ENCODE peak calls at places on chromosomes 13 and 19, in eight cellular contexts. T, D, E, J, W, V, U and N are unnamed samples.

GRCh38 chr13:44969858-44970484 is 19.3 kb downstream of the NUFIP1 start:
- DNase-seq in T (peak), D (peak), E (no peak), J (no peak), W (peak), V (no peak), U (peak), N (no peak)

GRCh38 chr13:42477588-42478190 is 96.3 kb upstream of the TNFSF11 start:
- DNase-seq in T (peak), D (no peak), E (peak), J (no peak), W (peak), V (no peak), U (peak), N (no peak)

GRCh38 chr19:2055871-2056809 is 5.1 kb upstream of the MKNK2 start:
- DNase-seq in T (peak), D (peak), E (peak), J (no peak), W (peak), V (peak), U (peak), N (no peak)

GRCh38 chr19:7337380-7338194 is 11.2 kb upstream of the ARHGEF18 start:
- DNase-seq in T (no peak), D (no peak), E (no peak), J (no peak), W (no peak), V (no peak), U (no peak), N (no peak)

GRCh38 chr13:18954254-18954653 is 227.4 kb downstream of the TUBA3C start:
- DNase-seq in T (no peak), D (no peak), E (no peak), J (no peak), W (no peak), V (no peak), U (no peak), N (no peak)

GRCh38 chr19:1251503-1252220 is 3.3 kb downstream of the MIDN start:
- DNase-seq in T (no peak), D (no peak), E (peak), J (no peak), W (no peak), V (peak), U (no peak), N (no peak)

GRCh38 chr13:33147832-33148231 is 131.6 kb downstream of the KL start:
- DNase-seq in T (no peak), D (no peak), E (no peak), J (no peak), W (no peak), V (no peak), U (no peak), N (no peak)

GRCh38 chr19:15640294-15640903 is at the start of gene CYP4F3:
- DNase-seq in T (no peak), D (no peak), E (peak), J (no peak), W (peak), V (peak), U (peak), N (no peak)

GRCh38 chr13:39446865-39447264 is 156.1 kb downstream of the LHFPL6 start:
- DNase-seq in T (no peak), D (no peak), E (no peak), J (no peak), W (no peak), V (no peak), U (no peak), N (no peak)

GRCh38 chr19:19021115-19021514 is 12.2 kb downstream of the SUGP2 start:
- DNase-seq in T (peak), D (no peak), E (no peak), J (no peak), W (peak), V (no peak), U (no peak), N (no peak)

GRCh38 chr19:492091-492531 is 4.2 kb upstream of the MADCAM1 start:
- DNase-seq in T (no peak), D (no peak), E (no peak), J (no peak), W (no peak), V (no peak), U (no peak), N (no peak)

GRCh38 chr13:70128098-70128497 is 19.8 kb upstream of the KLHL1 start:
- DNase-seq in T (no peak), D (no peak), E (no peak), J (no peak), W (no peak), V (no peak), U (no peak), N (no peak)

GRCh38 chr19:1070576-1070930 is 3.6 kb downstream of the ARHGAP45 start:
- DNase-seq in T (no peak), D (no peak), E (no peak), J (no peak), W (no peak), V (no peak), U (no peak), N (no peak)

GRCh38 chr13:40452741-40453665 is 213.4 kb downstream of the FOXO1 start:
- DNase-seq in T (peak), D (no peak), E (peak), J (no peak), W (no peak), V (no peak), U (no peak), N (no peak)

GRCh38 chr13:50107205-50107604 is 92.0 kb downstream of the KCNRG start:
- DNase-seq in T (peak), D (no peak), E (no peak), J (no peak), W (no peak), V (no peak), U (no peak), N (no peak)

GRCh38 chr13:74046461-74046860 is 87.7 kb downstream of the KLF12 start:
- DNase-seq in T (peak), D (no peak), E (no peak), J (no peak), W (no peak), V (no peak), U (no peak), N (no peak)

GRCh38 chr19:1123381-1123780 is 19.6 kb downstream of the GPX4 start:
- DNase-seq in T (no peak), D (no peak), E (no peak), J (no peak), W (no peak), V (no peak), U (no peak), N (no peak)

GRCh38 chr13:48902421-48902820 is 73.3 kb upstream of the FNDC3A start:
- DNase-seq in T (peak), D (no peak), E (no peak), J (no peak), W (peak), V (no peak), U (no peak), N (no peak)

GRCh38 chr19:35224681-35225604 is 3.6 kb downstream of the FAM187B start:
- DNase-seq in T (no peak), D (no peak), E (peak), J (no peak), W (no peak), V (peak), U (no peak), N (no peak)

GRCh38 chr19:31674503-31675186 is 325.4 kb upstream of the TSHZ3 start:
- DNase-seq in T (peak), D (no peak), E (no peak), J (no peak), W (peak), V (no peak), U (no peak), N (no peak)

GRCh38 chr19:34373601-34374288 is 8.7 kb downstream of the GPI start:
- DNase-seq in T (no peak), D (no peak), E (no peak), J (no peak), W (no peak), V (no peak), U (no peak), N (no peak)

GRCh38 chr19:45496349-45496953 is 396 bp downstream of the RTN2 start:
- DNase-seq in T (no peak), D (no peak), E (peak), J (no peak), W (peak), V (no peak), U (no peak), N (no peak)

GRCh38 chr13:113726961-113727411 is 32.0 kb upstream of the TMEM255B start:
- DNase-seq in T (peak), D (no peak), E (peak), J (no peak), W (peak), V (no peak), U (no peak), N (no peak)

GRCh38 chr13:98445340-98446233 is 131.3 kb downstream of the STK24 start:
- DNase-seq in T (peak), D (no peak), E (peak), J (no peak), W (peak), V (peak), U (peak), N (no peak)

GRCh38 chr13:88005188-88005587 is 334.0 kb downstream of the SLITRK5 start:
- DNase-seq in T (peak), D (no peak), E (no peak), J (no peak), W (no peak), V (no peak), U (no peak), N (no peak)

GRCh38 chr13:31060655-31061054 is 101.0 kb downstream of the HSPH1 start:
- DNase-seq in T (no peak), D (no peak), E (no peak), J (no peak), W (no peak), V (no peak), U (no peak), N (no peak)

GRCh38 chr13:94950303-94950702 is 238.0 kb upstream of the SOX21 start:
- DNase-seq in T (peak), D (no peak), E (no peak), J (no peak), W (peak), V (no peak), U (no peak), N (no peak)

GRCh38 chr19:1102407-1103106 is 1.2 kb upstream of the GPX4 start:
- DNase-seq in T (peak), D (peak), E (peak), J (peak), W (peak), V (peak), U (no peak), N (peak)

GRCh38 chr19:1279782-1280341 is 4.5 kb downstream of the FAM174C start:
- DNase-seq in T (peak), D (no peak), E (peak), J (no peak), W (peak), V (peak), U (peak), N (no peak)

GRCh38 chr19:48632692-48633147 is 4.5 kb downstream of the DBP start:
- DNase-seq in T (no peak), D (no peak), E (no peak), J (no peak), W (no peak), V (no peak), U (no peak), N (no peak)

GRCh38 chr13:39269411-39269810 is 231.2 kb downstream of the NHLRC3 start:
- DNase-seq in T (peak), D (no peak), E (no peak), J (no peak), W (peak), V (no peak), U (no peak), N (no peak)

GRCh38 chr13:65497265-65497664 is 1732.9 kb downstream of the PCDH9 start:
- DNase-seq in T (no peak), D (no peak), E (no peak), J (no peak), W (no peak), V (no peak), U (no peak), N (peak)

GRCh38 chr19:23439623-23440022 is 44.4 kb upstream of the ZNF91 start:
- DNase-seq in T (no peak), D (no peak), E (no peak), J (no peak), W (no peak), V (no peak), U (no peak), N (no peak)
- TF ChIP-seq CTCF in T (peak), D (peak), E (no peak), J (no peak), W (no peak), V (no peak), U (no peak), N (no peak)

DNA sequence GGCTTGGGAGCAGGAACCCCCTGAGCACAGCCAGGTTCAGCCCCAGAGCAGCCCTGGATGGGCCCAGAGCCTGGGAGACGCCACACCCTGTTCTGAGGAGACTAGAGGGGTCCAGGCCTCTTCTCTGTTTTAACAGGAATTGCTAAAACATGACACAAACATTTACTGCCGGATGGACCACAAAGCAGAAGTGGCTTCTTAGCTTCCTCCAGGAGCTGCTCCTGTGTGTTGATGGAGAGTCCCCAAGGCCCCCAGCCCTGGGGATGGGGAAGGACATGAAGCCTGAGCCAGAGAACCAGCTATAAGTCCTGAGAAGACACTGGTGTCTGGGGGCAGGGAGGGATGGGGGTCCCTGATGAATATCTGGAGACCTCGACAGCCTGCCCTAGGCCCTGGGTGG is 14.6 kb downstream of the CEACAM3 start:
- DNase-seq in T (no peak), D (no peak), E (no peak), J (no peak), W (no peak), V (no peak), U (peak), N (no peak)
- H3K4me3 ChIP-seq in T (no peak), D (no peak), E (no peak), J (no peak), W (no peak), V (no peak), U (no peak), N (no peak)

GRCh38 chr13:79096099-79096498 is 310.0 kb downstream of the RBM26 start:
- DNase-seq in T (no peak), D (no peak), E (no peak), J (no peak), W (no peak), V (no peak), U (no peak), N (no peak)

GRCh38 chr13:79085021-79085420 is 321.0 kb downstream of the RBM26 start:
- DNase-seq in T (no peak), D (no peak), E (no peak), J (no peak), W (no peak), V (no peak), U (no peak), N (no peak)

DNA sequence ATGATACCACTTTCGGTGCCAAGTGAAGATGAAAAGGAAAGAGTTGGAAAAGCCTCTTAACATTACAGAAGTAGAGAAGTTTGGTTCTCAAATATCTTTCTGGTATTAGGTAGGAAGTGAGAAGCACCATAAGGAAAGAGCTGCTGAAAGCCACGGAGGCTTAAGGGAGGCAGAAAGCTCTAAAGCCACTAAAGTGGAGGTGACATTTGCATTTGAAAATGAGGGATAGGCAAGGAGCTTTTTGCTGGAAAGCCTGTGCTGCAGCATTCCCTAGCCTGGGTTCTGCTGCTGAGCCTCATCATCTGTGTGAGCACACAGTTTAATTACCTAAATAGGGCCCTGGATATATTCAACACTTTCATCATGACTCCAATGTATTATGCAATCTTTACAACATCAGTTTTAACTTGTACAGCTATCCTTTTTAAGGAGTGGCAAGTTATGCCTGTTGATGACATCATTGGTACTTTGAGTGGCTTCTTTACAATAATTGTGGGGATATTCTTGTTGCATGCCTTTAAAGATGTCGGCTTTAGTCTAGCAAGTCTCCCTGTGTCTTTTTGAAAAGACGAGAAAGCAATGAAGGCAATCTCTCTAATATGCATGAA is 315.4 kb downstream of the RBM26 start:
- DNase-seq in T (no peak), D (no peak), E (no peak), J (no peak), W (no peak), V (no peak), U (no peak), N (no peak)
- TF ChIP-seq CTCF in T (no peak), D (no peak), E (no peak), J (no peak), W (no peak), V (no peak), U (no peak), N (no peak)

GRCh38 chr13:107992542-107992941 is 222.8 kb downstream of the LIG4 start:
- DNase-seq in T (no peak), D (no peak), E (no peak), J (no peak), W (no peak), V (no peak), U (no peak), N (no peak)

GRCh38 chr13:107994137-107994536 is 221.2 kb downstream of the LIG4 start:
- DNase-seq in T (no peak), D (no peak), E (no peak), J (no peak), W (no peak), V (no peak), U (no peak), N (no peak)

DNA sequence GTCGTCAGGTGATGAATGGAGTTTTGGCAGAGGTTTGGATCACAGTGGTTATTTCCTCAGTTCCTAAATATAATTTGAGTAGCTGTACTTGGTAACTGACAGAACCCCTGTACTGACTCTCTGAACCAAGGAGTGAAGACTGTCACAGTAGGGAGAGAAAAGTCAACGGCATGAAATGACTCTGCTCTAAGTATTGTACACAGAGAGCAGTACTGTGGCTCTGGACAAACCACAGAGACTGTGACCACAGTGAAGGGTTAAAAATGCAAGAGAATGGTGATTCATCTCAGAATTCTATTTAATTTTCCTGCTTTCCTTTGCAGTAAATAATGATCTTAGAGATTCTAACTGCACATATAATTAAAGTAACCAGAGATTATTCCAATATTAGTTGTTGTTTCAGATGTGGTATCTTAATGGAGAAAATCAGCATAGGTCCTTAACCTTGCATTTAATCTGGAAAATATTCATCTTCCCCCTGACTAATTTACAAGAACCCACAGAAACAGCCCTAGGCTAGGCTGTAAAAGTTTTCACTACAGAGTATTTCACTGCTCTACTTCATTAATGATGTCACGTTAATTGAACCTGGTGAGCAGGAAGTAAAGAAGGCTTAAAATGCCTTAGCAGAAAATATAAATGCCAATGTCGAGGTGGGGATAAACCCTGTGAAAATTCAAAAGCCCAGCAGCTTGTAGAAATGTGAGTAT is 221.9 kb downstream of the LIG4 start:
- DNase-seq in T (no peak), D (no peak), E (no peak), J (no peak), W (no peak), V (no peak), U (no peak), N (no peak)
- H3K4me3 ChIP-seq in T (no peak), D (no peak), E (no peak), J (no peak), W (no peak), V (no peak), U (no peak), N (no peak)

GRCh38 chr19:11260996-11261395 is 1.3 kb downstream of the DOCK6 start:
- DNase-seq in T (no peak), D (no peak), E (no peak), J (no peak), W (no peak), V (no peak), U (no peak), N (no peak)

GRCh38 chr19:11264452-11265176 is 2.3 kb upstream of the DOCK6 start:
- DNase-seq in T (no peak), D (no peak), E (peak), J (no peak), W (no peak), V (peak), U (peak), N (no peak)

GRCh38 chr19:11261431-11261901 is 858 bp downstream of the DOCK6 start:
- DNase-seq in T (no peak), D (no peak), E (no peak), J (no peak), W (no peak), V (no peak), U (no peak), N (no peak)

GRCh38 chr19:11263726-11264125 is 1.4 kb upstream of the DOCK6 start:
- DNase-seq in T (no peak), D (no peak), E (no peak), J (no peak), W (no peak), V (no peak), U (no peak), N (no peak)

GRCh38 chr19:11261902-11262839 is at the start of gene DOCK6:
- DNase-seq in T (no peak), D (no peak), E (peak), J (no peak), W (no peak), V (no peak), U (no peak), N (no peak)
- TF ChIP-seq CTCF in T (peak), D (peak), E (peak), J (peak), W (peak), V (no peak), U (peak), N (peak)